ENCODE peak calls at places on chromosomes 5 and 9, in five cellular contexts. F, C, K, A and U are unnamed samples.

GRCh38 chr9:82117025-82117424 is 128.5 kb downstream of the SPATA31D1 start:
- DNase-seq in F (no peak), C (no peak), K (no peak), A (no peak), U (no peak)

GRCh38 chr5:146000072-146000471 is 63.7 kb downstream of the SH3RF2 start:
- DNase-seq in F (no peak), C (no peak), K (no peak), A (no peak), U (no peak)

GRCh38 chr9:101504188-101504587 is 29.5 kb upstream of the RNF20 start:
- DNase-seq in F (no peak), C (no peak), K (no peak), A (no peak), U (no peak)

GRCh38 chr9:34085581-34086500 is 37.2 kb upstream of the UBAP2 start:
- DNase-seq in F (no peak), C (no peak), K (no peak), A (no peak), U (no peak)

GRCh38 chr5:152560508-152561137 is 155.5 kb upstream of the NMUR2 start:
- DNase-seq in F (peak; percentile 76), C (peak; percentile 37), K (peak; percentile 16), A (peak; percentile 47), U (peak; percentile 37)

GRCh38 chr5:17005087-17005828 is 69.2 kb upstream of the MYO10 start:
- DNase-seq in F (no peak), C (no peak), K (no peak), A (no peak), U (no peak)

GRCh38 chr5:180316586-180316985 is 24.7 kb upstream of the MAPK9 start:
- DNase-seq in F (no peak), C (no peak), K (no peak), A (no peak), U (no peak)

GRCh38 chr9:5388026-5388806 is 48.5 kb upstream of the RLN1 start:
- DNase-seq in F (no peak), C (no peak), K (no peak), A (no peak), U (no peak)

GRCh38 chr9:83675466-83675865 is 32.3 kb downstream of the UBQLN1 start:
- DNase-seq in F (no peak), C (no peak), K (no peak), A (no peak), U (no peak)